ENCODE peak calls at places on chromosomes 11 and 22, in four cellular contexts. X is SK-N-SH, H is WTC11, N is endothelial cell of umbilical vein. O is an unnamed sample.
A peak's percentile ranks its signal among the peaks of the same experiment; 100 is the strongest.

GRCh38 chr11:104609297-104609696 is 289.0 kb downstream of the CASP12 start:
- DNase-seq in H (peak; percentile 25), N (peak; percentile 80), X (peak; percentile 53), O (peak; percentile 73)

GRCh38 chr22:40345801-40346177 is 511 bp upstream of the ADSL start:
- DNase-seq in X (peak; percentile 36), N (no peak), H (peak; percentile 38), O (peak; percentile 78)

GRCh38 chr11:61577383-61578118 is 3.3 kb downstream of the SYT7 start:
- DNase-seq in X (peak; percentile 84), N (no peak), H (peak; percentile 61), O (peak; percentile 30)

GRCh38 chr22:44913198-44913983 is 96.4 kb downstream of the PHF21B start:
- DNase-seq in X (no peak), H (no peak), N (no peak), O (no peak)

GRCh38 chr11:67463680-67464410 is 5.2 kb downstream of the TMEM134 start:
- DNase-seq in X (peak; percentile 51), H (no peak), N (no peak), O (peak; percentile 90)

GRCh38 chr22:43540570-43540969 is 128.8 kb downstream of the MPPED1 start:
- DNase-seq in H (no peak), N (no peak), X (no peak), O (no peak)

GRCh38 chr11:95147364-95147905 is 57.8 kb downstream of the ENDOD1 start:
- DNase-seq in N (peak; percentile 89), H (no peak), X (peak; percentile 85), O (peak; percentile 66)

GRCh38 chr11:61983419-61983818 is 16.0 kb upstream of the FTH1 start:
- DNase-seq in X (no peak), H (no peak), N (no peak), O (no peak)

GRCh38 chr11:73361953-73362776 is 14.0 kb upstream of the RELT start:
- DNase-seq in N (no peak), X (peak; percentile 57), H (peak; percentile 94), O (no peak)

GRCh38 chr22:35218079-35218478 is 39.2 kb upstream of the HMGXB4 start:
- DNase-seq in H (no peak), N (no peak), X (no peak), O (no peak)

GRCh38 chr11:71115770-71116434 is 136.5 kb downstream of the SHANK2 start:
- DNase-seq in H (no peak), X (no peak), N (no peak), O (no peak)

GRCh38 chr11:57598831-57599155 is 1.3 kb downstream of the SERPING1 start:
- DNase-seq in N (no peak), H (no peak), X (no peak), O (no peak)

GRCh38 chr22:22754961-22755777 is 110.8 kb downstream of the GGTLC2 start:
- DNase-seq in X (no peak), H (no peak), N (no peak), O (no peak)

GRCh38 chr11:34064291-34064690 is 12.8 kb downstream of the CAPRIN1 start:
- DNase-seq in N (no peak), H (no peak), X (no peak), O (no peak)

GRCh38 chr22:29375436-29376076 is 12.8 kb downstream of the AP1B1 start:
- DNase-seq in N (no peak), X (no peak), H (no peak), O (peak; percentile 21)

GRCh38 chr11:1335811-1336761 is 26.7 kb upstream of the TOLLIP start:
- DNase-seq in X (peak; percentile 84), H (peak; percentile 71), N (no peak), O (peak; percentile 96)

GRCh38 chr22:40397436-40397835 is 27.0 kb downstream of the SGSM3 start:
- DNase-seq in H (no peak), X (no peak), N (peak; percentile 46), O (peak; percentile 35)

GRCh38 chr11:45933131-45933821 is 10.8 kb downstream of the LARGE2 start:
- DNase-seq in H (no peak), X (no peak), N (no peak), O (no peak)

GRCh38 chr11:46353706-46354105 is 6.4 kb downstream of the DGKZ start:
- DNase-seq in N (no peak), H (no peak), X (no peak), O (peak; percentile 55)

GRCh38 chr11:43632171-43632570 is 48.4 kb upstream of the HSD17B12 start:
- DNase-seq in N (peak; percentile 51), H (no peak), X (no peak), O (no peak)

GRCh38 chr11:45722144-45722543 is 56.7 kb upstream of the CHST1 start:
- DNase-seq in H (peak; percentile 55), X (no peak), N (no peak), O (no peak)

GRCh38 chr11:14026961-14027360 is 64.4 kb downstream of the SPON1 start:
- DNase-seq in X (no peak), H (no peak), N (no peak), O (no peak)

GRCh38 chr22:44576311-44577260 is 78.6 kb upstream of the RTL6 start:
- DNase-seq in X (no peak), N (no peak), H (no peak), O (no peak)

GRCh38 chr11:69105431-69106123 is 50.2 kb upstream of the SMIM38 start:
- DNase-seq in H (no peak), X (peak; percentile 80), N (no peak), O (no peak)

GRCh38 chr11:12088047-12088481 is 22.3 kb upstream of the MICAL2 start:
- DNase-seq in H (no peak), X (no peak), N (peak; percentile 74), O (peak; percentile 22)

GRCh38 chr11:97000481-97000880 is 610.7 kb downstream of the JRKL start:
- DNase-seq in N (no peak), X (no peak), H (no peak), O (no peak)

GRCh38 chr22:47966316-47966715 is 1203.9 kb downstream of the TBC1D22A start:
- DNase-seq in H (no peak), N (no peak), X (no peak), O (no peak)

GRCh38 chr11:129943036-129943435 is 47.7 kb upstream of the NFRKB start:
- DNase-seq in H (no peak), X (no peak), N (no peak), O (no peak)

GRCh38 chr11:128610765-128611617 is 23.6 kb upstream of the ETS1 start:
- DNase-seq in N (peak; percentile 79), H (no peak), X (no peak), O (no peak)

GRCh38 chr11:109644158-109644557 is 222.2 kb downstream of the C11orf87 start:
- DNase-seq in X (peak; percentile 55), N (no peak), H (no peak), O (no peak)

GRCh38 chr11:48683226-48683720 is 194.7 kb downstream of the OR4A47 start:
- DNase-seq in N (no peak), X (no peak), H (no peak), O (no peak)

GRCh38 chr11:119340335-119341221 is at the start of gene C1QTNF5:
- DNase-seq in H (peak; percentile 53), N (peak; percentile 95), X (peak; percentile 83), O (no peak)

GRCh38 chr22:26535499-26535898 is 23.2 kb upstream of the TFIP11 start:
- DNase-seq in X (no peak), H (no peak), N (no peak), O (no peak)

GRCh38 chr22:24305260-24305692 is 34.6 kb downstream of the SPECC1L start:
- DNase-seq in X (no peak), N (peak; percentile 89), H (no peak), O (peak; percentile 42)

GRCh38 chr11:59550842-59551650 is 39.7 kb downstream of the OR4D9 start:
- DNase-seq in X (peak; percentile 44), H (peak; percentile 80), N (peak; percentile 93), O (peak; percentile 93)

GRCh38 chr22:19036523-19037273 is 85.5 kb downstream of the DGCR2 start:
- DNase-seq in N (no peak), H (peak; percentile 42), X (no peak), O (peak; percentile 34)

GRCh38 chr11:15493921-15494630 is 379.4 kb downstream of the INSC start:
- DNase-seq in X (peak; percentile 38), H (no peak), N (no peak), O (no peak)

DNA sequence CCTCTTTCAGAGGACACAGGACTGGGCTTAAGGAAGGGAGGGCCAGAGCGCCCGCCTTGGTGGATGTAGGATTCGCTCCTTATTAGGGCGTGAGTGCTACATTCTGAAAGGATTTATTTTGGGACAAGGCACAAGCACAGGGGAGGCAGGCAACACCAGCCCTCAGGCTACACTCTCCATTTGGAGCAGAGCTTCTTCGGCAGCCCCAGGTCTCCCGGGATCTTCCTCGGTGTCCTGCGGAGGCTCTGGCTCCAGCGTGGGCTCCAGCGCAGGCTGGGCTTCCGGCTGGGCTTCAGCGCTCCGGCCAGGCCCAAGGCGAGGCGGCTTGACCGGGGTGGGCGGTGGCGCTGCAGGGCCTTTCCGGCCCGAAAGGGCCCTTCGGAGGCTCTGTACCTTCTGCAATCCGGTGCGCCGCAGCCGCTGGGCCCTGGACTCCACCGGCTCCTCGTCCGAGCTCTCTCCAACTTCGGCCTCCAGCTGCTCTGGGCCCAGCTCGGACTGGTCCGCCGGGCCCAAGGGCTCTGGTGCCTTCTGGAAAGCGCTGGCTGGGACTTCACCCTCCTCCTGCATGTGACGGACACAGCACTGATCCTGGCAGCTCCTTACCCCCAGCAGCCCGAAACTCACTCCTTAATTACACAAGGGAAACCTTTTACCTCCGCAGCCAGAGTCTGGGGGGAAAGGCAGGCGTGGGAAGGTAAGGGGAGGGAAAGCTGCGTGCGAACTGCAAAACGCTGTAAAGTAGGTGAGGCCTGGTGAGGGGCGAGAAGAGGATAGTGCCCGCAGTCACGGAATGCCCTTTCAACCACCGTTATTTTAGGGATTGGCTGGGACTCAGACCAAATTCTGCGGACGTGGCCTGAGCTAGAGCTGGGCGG is 1.1 kb downstream of the CAVIN3 start:
- DNase-seq in H (peak; percentile 64), N (peak; percentile 60), X (peak; percentile 16), O (no peak)
- TF ChIP-seq MAX in H (peak; percentile 48), N (no peak), X (no peak), O (no peak)

DNA sequence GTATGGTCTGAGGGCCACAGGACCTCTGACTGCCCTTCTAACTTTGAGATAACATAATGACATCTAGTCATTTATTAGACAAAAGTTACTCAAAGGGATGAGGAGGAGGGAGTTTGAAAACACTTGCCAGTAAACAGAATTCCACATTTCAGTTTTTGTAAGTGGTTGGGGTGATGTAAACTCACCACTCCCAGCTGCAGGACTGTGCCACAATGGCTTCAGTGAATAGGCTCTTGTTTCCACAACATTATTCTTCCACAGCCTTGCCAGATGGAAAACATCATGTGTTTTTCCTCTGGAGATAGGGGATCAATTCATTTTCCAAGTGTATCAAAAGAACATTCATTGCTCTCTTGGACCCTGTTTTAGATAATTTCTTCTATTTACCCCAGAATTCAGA is 147.2 kb upstream of the BDNF start:
- DNase-seq in X (no peak), N (no peak), H (no peak), O (no peak)
- TF ChIP-seq MAX in X (no peak), N (no peak), H (no peak), O (no peak)

GRCh38 chr22:42396621-42397331 is 35.4 kb downstream of the NFAM1 start:
- DNase-seq in N (no peak), X (no peak), H (peak; percentile 41), O (no peak)
- TF ChIP-seq MAX in N (no peak), X (no peak), H (no peak), O (no peak)

GRCh38 chr11:92376146-92376599 is 151.6 kb downstream of the FAT3 start:
- DNase-seq in N (no peak), X (no peak), H (no peak), O (no peak)
- TF ChIP-seq MAX in N (no peak), X (no peak), H (no peak), O (no peak)

O was measured in NB4.